ENCODE peak calls at places on chromosomes 11 and 22, in six cellular contexts. P is HEK293T; L is NCI-H774; J is activated T-helper 1 cell treated with anti-CD3 and anti-CD28 coated beads, Interleukin-2, amount 50 U/mL, for 16 hours; A is astrocyte of the spinal cord; B is kidney tubule cell. O is an unnamed sample.
A peak's percentile ranks its signal among the peaks of the same experiment; 100 is the strongest.

GRCh38 chr22:35191412-35191811 is 65.9 kb upstream of the HMGXB4 start:
- DNase-seq in P (no peak), L (no peak), J (no peak), A (peak; percentile 57), B (peak; percentile 77), O (no peak)

GRCh38 chr22:48336339-48337060 is 1491.2 kb downstream of the BRD1 start:
- DNase-seq in P (no peak), L (no peak), J (no peak), A (no peak), B (no peak), O (no peak)

GRCh38 chr22:40645579-40646197 is 9.2 kb upstream of the MRTFA start:
- DNase-seq in P (no peak), L (no peak), J (no peak), A (no peak), B (no peak), O (no peak)

GRCh38 chr22:39598017-39598965 is 27.7 kb downstream of the CACNA1I start:
- DNase-seq in P (peak; percentile 79), L (peak; percentile 7), J (peak; percentile 59), A (no peak), B (peak; percentile 33), O (peak; percentile 56)

GRCh38 chr11:12376259-12376971 is 956 bp upstream of the PARVA start:
- DNase-seq in P (no peak), L (no peak), J (no peak), A (peak; percentile 74), B (peak; percentile 57), O (no peak)

GRCh38 chr11:69000831-69001245 is 12.2 kb downstream of the MRGPRF start:
- DNase-seq in P (no peak), L (no peak), J (no peak), A (peak; percentile 82), B (peak; percentile 55), O (no peak)

GRCh38 chr11:91239359-91239758 is 985.3 kb upstream of the FAT3 start:
- DNase-seq in P (no peak), L (no peak), J (no peak), A (no peak), B (peak; percentile 16), O (no peak)

GRCh38 chr11:88175004-88175706 is at the start of gene RAB38:
- DNase-seq in P (peak; percentile 18), L (peak; percentile 31), J (no peak), A (peak; percentile 21), B (peak; percentile 77), O (peak; percentile 71)

GRCh38 chr11:104967493-104968364 is 645 bp downstream of the CASP4 start:
- DNase-seq in P (no peak), L (no peak), J (no peak), A (peak; percentile 3), B (peak; percentile 21), O (no peak)

GRCh38 chr22:42780070-42780540 is 59.4 kb upstream of the A4GALT start:
- DNase-seq in P (peak; percentile 71), L (peak; percentile 6), J (peak; percentile 3), A (peak; percentile 95), B (peak; percentile 89), O (peak; percentile 55)

GRCh38 chr11:130260735-130261134 is 54.0 kb downstream of the ZBTB44 start:
- DNase-seq in P (no peak), L (no peak), J (no peak), A (no peak), B (no peak), O (no peak)

GRCh38 chr22:17422736-17423343 is 53.6 kb downstream of the CECR2 start:
- DNase-seq in P (no peak), L (no peak), J (no peak), A (no peak), B (no peak), O (no peak)

GRCh38 chr11:8906629-8907028 is 4.4 kb upstream of the AKIP1 start:
- DNase-seq in P (no peak), L (peak; percentile 7), J (no peak), A (peak; percentile 75), B (peak; percentile 75), O (no peak)

GRCh38 chr11:95711162-95711944 is 78.2 kb downstream of the FAM76B start:
- DNase-seq in P (no peak), L (no peak), J (no peak), A (peak; percentile 59), B (no peak), O (no peak)

O was measured in lung.